ENCODE peak calls at places on chromosomes 4 and X, in seven cellular contexts. I is AG04450; U is CD8-positive, alpha-beta memory T cell; B is fibroblast of lung; G is esophagus squamous epithelium; Z is lung; F is pancreas. L is an unnamed sample.

GRCh38 chrX:86910602-86911311 is 606.8 kb upstream of the KLHL4 start:
- DNase-seq in I (no peak), U (no peak), B (no peak), G (no peak), Z (no peak), F (no peak), L (no peak)

GRCh38 chr4:122293374-122294365 is 85.1 kb upstream of the ADAD1 start:
- DNase-seq in I (no peak), U (no peak), B (peak; percentile 30), G (no peak), Z (no peak), F (no peak), L (no peak)

GRCh38 chrX:16953606-16954211 is 7.3 kb downstream of the REPS2 start:
- DNase-seq in I (no peak), U (no peak), B (peak; percentile 42), G (no peak), Z (no peak), F (no peak), L (no peak)

GRCh38 chr4:108172231-108172779 is 3.6 kb upstream of the LEF1 start:
- DNase-seq in I (no peak), U (no peak), B (peak; percentile 48), G (no peak), Z (no peak), F (peak; percentile 22), L (no peak)

GRCh38 chr4:46389301-46389761 is 597 bp downstream of the GABRA2 start:
- DNase-seq in I (no peak), U (no peak), B (no peak), G (no peak), Z (no peak), F (peak; percentile 12), L (no peak)

GRCh38 chr4:133137571-133137970 is 11.5 kb upstream of the PCDH10 start:
- DNase-seq in I (no peak), U (no peak), B (no peak), G (no peak), Z (no peak), F (no peak), L (no peak)

GRCh38 chr4:19806865-19807264 is 444.8 kb upstream of the SLIT2 start:
- DNase-seq in I (no peak), U (no peak), B (peak; percentile 54), G (no peak), Z (no peak), F (no peak), L (no peak)

GRCh38 chr4:25299476-25300203 is 12.9 kb upstream of the ZCCHC4 start:
- DNase-seq in I (no peak), U (no peak), B (no peak), G (no peak), Z (peak; percentile 79), F (peak; percentile 42), L (no peak)

GRCh38 chr4:125432078-125432477 is 117.3 kb downstream of the FAT4 start:
- DNase-seq in I (no peak), U (no peak), B (peak; percentile 49), G (no peak), Z (no peak), F (no peak), L (no peak)

GRCh38 chrX:16528620-16529019 is 121.3 kb upstream of the S100G start:
- DNase-seq in I (no peak), U (no peak), B (no peak), G (no peak), Z (no peak), F (no peak), L (peak; percentile 54)

GRCh38 chrX:41022579-41022978 is 62.7 kb upstream of the USP9X start:
- DNase-seq in I (no peak), U (no peak), B (peak; percentile 47), G (no peak), Z (no peak), F (no peak), L (no peak)

GRCh38 chr4:53908661-53909078 is 155.7 kb downstream of the CHIC2 start:
- DNase-seq in I (peak; percentile 87), U (no peak), B (peak; percentile 94), G (no peak), Z (peak; percentile 48), F (peak; percentile 58), L (peak; percentile 6)

GRCh38 chrX:96792047-96792446 is 91.7 kb upstream of the RPA4 start:
- DNase-seq in I (no peak), U (no peak), B (no peak), G (no peak), Z (no peak), F (no peak), L (no peak)

GRCh38 chrX:2628751-2629315 is 62.3 kb upstream of the CD99 start:
- DNase-seq in I (no peak), U (no peak), B (no peak), G (no peak), Z (no peak), F (no peak), L (peak; percentile 69)

GRCh38 chr4:159006202-159006601 is 96.7 kb upstream of the RAPGEF2 start:
- DNase-seq in I (no peak), U (no peak), B (peak; percentile 68), G (no peak), Z (no peak), F (no peak), L (no peak)

GRCh38 chrX:3345281-3346081 is 971 bp downstream of the MXRA5 start:
- DNase-seq in I (no peak), U (no peak), B (peak; percentile 56), G (no peak), Z (no peak), F (peak; percentile 84), L (no peak)

GRCh38 chrX:130014356-130014755 is 31.9 kb downstream of the BCORL1 start:
- DNase-seq in I (no peak), U (no peak), B (no peak), G (no peak), Z (no peak), F (no peak), L (no peak)

GRCh38 chr4:129526812-129527211 is 430.9 kb downstream of the C4orf33 start:
- DNase-seq in I (no peak), U (no peak), B (no peak), G (no peak), Z (no peak), F (no peak), L (no peak)

GRCh38 chr4:36917413-36917812 is 327.1 kb upstream of the NWD2 start:
- DNase-seq in I (no peak), U (no peak), B (no peak), G (no peak), Z (no peak), F (no peak), L (no peak)

GRCh38 chr4:47120783-47121182 is 89.4 kb downstream of the GABRB1 start:
- DNase-seq in I (no peak), U (no peak), B (no peak), G (no peak), Z (no peak), F (no peak), L (no peak)

GRCh38 chrX:41722816-41723215 is 1.2 kb upstream of the GPR82 start:
- DNase-seq in I (peak; percentile 1), U (no peak), B (peak; percentile 35), G (no peak), Z (no peak), F (no peak), L (no peak)

GRCh38 chrX:13545731-13546130 is 23.7 kb upstream of the EGFL6 start:
- DNase-seq in I (no peak), U (no peak), B (no peak), G (no peak), Z (no peak), F (no peak), L (no peak)

GRCh38 chrX:151776113-151776790 is 41.7 kb downstream of the CNGA2 start:
- DNase-seq in I (no peak), U (no peak), B (no peak), G (no peak), Z (no peak), F (no peak), L (no peak)

GRCh38 chr4:77147400-77147782 is 9.6 kb upstream of the CCNG2 start:
- DNase-seq in I (no peak), U (no peak), B (no peak), G (no peak), Z (no peak), F (no peak), L (no peak)
- H3K27ac ChIP-seq in I (no peak overlapping the region), U (no peak overlapping the region), B (no peak overlapping the region), G (no peak overlapping the region), Z (no peak overlapping the region), F (no peak overlapping the region), L (no peak overlapping the region)

DNA sequence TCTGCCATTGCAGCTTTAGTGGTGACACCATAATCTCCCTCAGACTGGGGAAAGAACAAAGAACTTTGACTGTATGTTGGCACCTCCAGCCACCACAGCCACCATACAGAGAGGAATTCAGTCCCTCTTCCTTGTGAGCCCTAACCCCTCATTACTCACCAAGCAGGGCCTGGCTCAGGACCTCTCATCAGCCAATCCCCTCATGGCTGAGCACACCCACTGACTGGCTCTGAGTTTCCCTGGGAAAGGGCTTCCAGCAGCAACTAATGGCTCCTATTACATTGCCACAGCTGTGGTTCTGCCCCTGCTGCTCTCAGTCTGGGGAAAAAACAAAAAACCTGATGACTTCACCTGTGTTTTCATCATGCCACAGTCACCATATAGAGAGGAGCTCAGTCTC is 1482.6 kb downstream of the FAM133A start:
- DNase-seq in I (no peak), U (no peak), B (no peak), G (no peak), Z (no peak), F (no peak), L (no peak)
- H3K27me3 ChIP-seq in I (no peaks in the 10 kb centered on the region), U (no peaks in the 10 kb centered on the region), B (no peaks in the 10 kb centered on the region), G (no peaks in the 10 kb centered on the region), Z (no peaks in the 10 kb centered on the region), F (no peaks in the 10 kb centered on the region), L (no peaks in the 10 kb centered on the region)

GRCh38 chr4:40587351-40587750 is 42.3 kb downstream of the RBM47 start:
- DNase-seq in I (no peak), U (no peak), B (no peak), G (no peak), Z (no peak), F (no peak), L (no peak)
- H3K27ac ChIP-seq in I (no peak overlapping the region), U (no peak overlapping the region), B (no peak overlapping the region), G (peak overlapping the region; percentile 33), Z (no peak overlapping the region), F (no peak overlapping the region), L (no peak overlapping the region)

GRCh38 chrX:146906166-146906565 is 91.6 kb upstream of the CXorf51A start:
- DNase-seq in I (no peak), U (no peak), B (no peak), G (no peak), Z (no peak), F (no peak), L (no peak)

DNA sequence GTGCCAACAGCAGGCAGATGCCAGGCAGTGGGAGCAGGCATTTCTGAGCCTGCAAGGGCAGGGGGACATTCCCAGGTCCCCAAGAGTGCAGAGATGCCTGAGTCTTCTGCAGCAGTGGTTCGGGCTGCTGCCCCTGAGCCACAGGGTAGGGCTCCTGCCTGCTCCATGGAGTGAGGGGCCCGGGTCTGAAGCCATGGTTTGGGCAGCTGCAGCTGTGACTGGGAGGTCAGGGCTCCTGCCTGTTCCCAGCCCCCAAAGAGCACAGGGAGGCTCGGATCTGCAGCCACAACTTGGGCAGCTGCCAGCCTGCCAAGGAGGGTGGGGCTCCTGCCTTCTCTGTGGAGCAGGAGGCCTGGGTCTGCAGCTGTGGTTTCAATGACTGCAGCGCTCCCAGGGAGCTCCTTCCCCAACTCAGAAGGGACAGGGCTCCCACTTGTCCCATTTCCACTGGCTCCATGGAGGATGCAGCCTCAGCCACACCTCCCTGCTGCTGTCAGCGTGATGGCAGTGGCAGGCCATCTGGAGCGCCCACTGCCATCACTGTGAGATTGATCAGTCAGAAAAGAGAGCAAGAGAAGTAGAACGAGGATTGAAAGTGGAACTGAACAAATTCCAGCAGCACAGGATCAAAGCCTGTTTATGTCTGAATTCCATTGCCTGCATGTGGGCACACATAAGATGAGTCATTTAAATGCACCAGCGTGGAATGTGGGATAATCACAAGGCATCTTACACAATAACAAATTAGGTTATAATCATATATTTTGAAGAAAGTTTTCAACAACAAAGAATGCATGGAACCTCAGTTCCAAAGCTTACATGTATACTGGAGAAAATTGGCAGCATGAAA is 93.1 kb upstream of the CXorf51A start:
- DNase-seq in I (no peak), U (no peak), B (peak; percentile 0), G (no peak), Z (no peak), F (no peak), L (no peak)
- H3K27me3 ChIP-seq in I (no peaks in the 10 kb centered on the region), U (no peaks in the 10 kb centered on the region), B (no peaks in the 10 kb centered on the region), G (no peaks in the 10 kb centered on the region), Z (no peaks in the 10 kb centered on the region), F (no peaks in the 10 kb centered on the region), L (no peaks in the 10 kb centered on the region)